ENCODE peak calls at places on chromosomes 16 and 17, in six cellular contexts. One of them, this sample, is unnamed.

GRCh38 chr17:78888911-78889496 is 14.0 kb downstream of the CEP295NL start:
- DNase-seq in HCT116: no peak
- DNase-seq in fibroblast of lung: no peak
- DNase-seq in heart right ventricle: no peak
- DNase-seq in upper lobe of right lung: no peak
- DNase-seq in GM23338: no peak
- DNase-seq in this sample: no peak

GRCh38 chr16:57998484-57998883 is 2.0 kb downstream of the ZNF319 start:
- DNase-seq in HCT116: no peak
- DNase-seq in fibroblast of lung: peak
- DNase-seq in heart right ventricle: peak
- DNase-seq in upper lobe of right lung: peak
- DNase-seq in GM23338: no peak
- DNase-seq in this sample: peak

GRCh38 chr16:27826893-27827289 is 236.6 kb downstream of the GSG1L start:
- DNase-seq in HCT116: no peak
- DNase-seq in fibroblast of lung: no peak
- DNase-seq in heart right ventricle: no peak
- DNase-seq in upper lobe of right lung: no peak
- DNase-seq in GM23338: no peak
- DNase-seq in this sample: no peak

GRCh38 chr17:58365185-58365979 is 13.4 kb upstream of the SUPT4H1 start:
- DNase-seq in HCT116: no peak
- DNase-seq in fibroblast of lung: no peak
- DNase-seq in heart right ventricle: no peak
- DNase-seq in upper lobe of right lung: no peak
- DNase-seq in GM23338: no peak
- DNase-seq in this sample: no peak

GRCh38 chr17:43832168-43832975 is 574 bp downstream of the MPP3 start:
- DNase-seq in HCT116: no peak
- DNase-seq in fibroblast of lung: peak
- DNase-seq in heart right ventricle: peak
- DNase-seq in upper lobe of right lung: peak
- DNase-seq in GM23338: peak
- DNase-seq in this sample: peak

GRCh38 chr16:49543315-49543946 is 169.8 kb downstream of the C16orf78 start:
- DNase-seq in HCT116: no peak
- DNase-seq in fibroblast of lung: no peak
- DNase-seq in heart right ventricle: no peak
- DNase-seq in upper lobe of right lung: no peak
- DNase-seq in GM23338: peak
- DNase-seq in this sample: no peak

GRCh38 chr17:64388961-64389565 is 1.6 kb downstream of the PECAM1 start:
- DNase-seq in HCT116: no peak
- DNase-seq in fibroblast of lung: no peak
- DNase-seq in heart right ventricle: no peak
- DNase-seq in upper lobe of right lung: peak
- DNase-seq in GM23338: no peak
- DNase-seq in this sample: no peak

GRCh38 chr17:77792626-77793025 is 165.9 kb upstream of the TNRC6C start:
- DNase-seq in HCT116: no peak
- DNase-seq in fibroblast of lung: no peak
- DNase-seq in heart right ventricle: no peak
- DNase-seq in upper lobe of right lung: no peak
- DNase-seq in GM23338: no peak
- DNase-seq in this sample: no peak

GRCh38 chr16:85139888-85140339 is 27.6 kb upstream of the CIBAR2 start:
- DNase-seq in HCT116: no peak
- DNase-seq in fibroblast of lung: no peak
- DNase-seq in heart right ventricle: no peak
- DNase-seq in upper lobe of right lung: no peak
- DNase-seq in GM23338: no peak
- DNase-seq in this sample: no peak

GRCh38 chr16:82088483-82088882 is 53.4 kb downstream of the HSD17B2 start:
- DNase-seq in HCT116: no peak
- DNase-seq in fibroblast of lung: no peak
- DNase-seq in heart right ventricle: no peak
- DNase-seq in upper lobe of right lung: no peak
- DNase-seq in GM23338: no peak
- DNase-seq in this sample: no peak
- H3K27ac ChIP-seq in HCT116: no peak
- H3K27ac ChIP-seq in fibroblast of lung: no peak
- H3K27ac ChIP-seq in heart right ventricle: no peak
- H3K27ac ChIP-seq in upper lobe of right lung: no peak
- H3K27ac ChIP-seq in GM23338: no peak
- H3K27ac ChIP-seq in this sample: no peak

GRCh38 chr17:73215414-73215813 is 22.6 kb downstream of the COG1 start:
- DNase-seq in HCT116: no peak
- DNase-seq in fibroblast of lung: no peak
- DNase-seq in heart right ventricle: no peak
- DNase-seq in upper lobe of right lung: no peak
- DNase-seq in GM23338: peak
- DNase-seq in this sample: no peak
- TF ChIP-seq CTCF in HCT116: no peak
- TF ChIP-seq CTCF in fibroblast of lung: no peak
- TF ChIP-seq CTCF in heart right ventricle: no peak
- TF ChIP-seq CTCF in upper lobe of right lung: no peak
- TF ChIP-seq CTCF in GM23338: peak
- TF ChIP-seq CTCF in this sample: no peak

GRCh38 chr16:89402962-89403361 is 87.4 kb downstream of the ANKRD11 start:
- DNase-seq in HCT116: no peak
- DNase-seq in fibroblast of lung: no peak
- DNase-seq in heart right ventricle: no peak
- DNase-seq in upper lobe of right lung: no peak
- DNase-seq in GM23338: no peak
- DNase-seq in this sample: no peak
- H3K27ac ChIP-seq in HCT116: no peak
- H3K27ac ChIP-seq in fibroblast of lung: no peak
- H3K27ac ChIP-seq in heart right ventricle: no peak
- H3K27ac ChIP-seq in upper lobe of right lung: no peak
- H3K27ac ChIP-seq in GM23338: peak
- H3K27ac ChIP-seq in this sample: peak

GRCh38 chr17:57332501-57332900 is 76.2 kb downstream of the MSI2 start:
- DNase-seq in HCT116: no peak
- DNase-seq in fibroblast of lung: no peak
- DNase-seq in heart right ventricle: no peak
- DNase-seq in upper lobe of right lung: no peak
- DNase-seq in GM23338: peak
- DNase-seq in this sample: no peak

GRCh38 chr17:57331423-57331822 is 75.1 kb downstream of the MSI2 start:
- DNase-seq in HCT116: no peak
- DNase-seq in fibroblast of lung: no peak
- DNase-seq in heart right ventricle: no peak
- DNase-seq in upper lobe of right lung: no peak
- DNase-seq in GM23338: no peak
- DNase-seq in this sample: no peak

GRCh38 chr17:57328109-57328882 is 72.0 kb downstream of the MSI2 start:
- DNase-seq in HCT116: no peak
- DNase-seq in fibroblast of lung: no peak
- DNase-seq in heart right ventricle: no peak
- DNase-seq in upper lobe of right lung: no peak
- DNase-seq in GM23338: no peak
- DNase-seq in this sample: no peak

GRCh38 chr17:57329380-57330214 is 73.3 kb downstream of the MSI2 start:
- DNase-seq in HCT116: no peak
- DNase-seq in fibroblast of lung: no peak
- DNase-seq in heart right ventricle: no peak
- DNase-seq in upper lobe of right lung: no peak
- DNase-seq in GM23338: no peak
- DNase-seq in this sample: no peak

DNA sequence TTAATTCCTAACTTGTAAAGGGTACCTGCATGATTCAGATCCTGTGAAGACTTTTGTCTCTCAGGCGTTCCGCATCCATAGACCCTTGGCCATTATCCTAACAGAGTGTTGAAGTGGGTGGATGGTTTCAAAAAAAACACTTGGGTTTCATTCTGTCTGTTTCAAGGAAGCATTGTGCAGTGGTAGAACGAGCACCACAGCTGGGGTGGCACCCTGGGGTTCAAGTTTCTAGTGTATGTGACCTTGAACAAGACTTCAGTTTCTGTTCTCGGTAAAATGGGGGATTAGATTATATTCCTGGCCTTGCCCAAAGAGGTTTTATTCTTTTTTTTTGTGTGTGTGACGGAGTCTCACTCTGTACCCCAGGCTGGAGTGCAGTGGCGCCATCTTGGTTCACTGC is 74.3 kb downstream of the MSI2 start:
- DNase-seq in HCT116: no peak
- DNase-seq in fibroblast of lung: no peak
- DNase-seq in heart right ventricle: no peak
- DNase-seq in upper lobe of right lung: no peak
- DNase-seq in GM23338: no peak
- DNase-seq in this sample: no peak
- TF ChIP-seq CTCF in HCT116: no peak
- TF ChIP-seq CTCF in fibroblast of lung: no peak
- TF ChIP-seq CTCF in heart right ventricle: no peak
- TF ChIP-seq CTCF in upper lobe of right lung: no peak
- TF ChIP-seq CTCF in GM23338: no peak
- TF ChIP-seq CTCF in this sample: no peak

GRCh38 chr17:46157443-46158107 is 35.7 kb downstream of the KANSL1 start:
- DNase-seq in HCT116: no peak
- DNase-seq in fibroblast of lung: peak
- DNase-seq in heart right ventricle: no peak
- DNase-seq in upper lobe of right lung: no peak
- DNase-seq in GM23338: no peak
- DNase-seq in this sample: no peak
- H3K27ac ChIP-seq in HCT116: no peak
- H3K27ac ChIP-seq in fibroblast of lung: no peak
- H3K27ac ChIP-seq in heart right ventricle: peak
- H3K27ac ChIP-seq in upper lobe of right lung: peak
- H3K27ac ChIP-seq in GM23338: no peak
- H3K27ac ChIP-seq in this sample: no peak

GRCh38 chr17:385195-385835 is 32.7 kb upstream of the RPH3AL start:
- DNase-seq in HCT116: no peak
- DNase-seq in fibroblast of lung: peak
- DNase-seq in heart right ventricle: peak
- DNase-seq in upper lobe of right lung: peak
- DNase-seq in GM23338: peak
- DNase-seq in this sample: peak
- TF ChIP-seq CTCF in HCT116: no peak
- TF ChIP-seq CTCF in fibroblast of lung: no peak
- TF ChIP-seq CTCF in heart right ventricle: no peak
- TF ChIP-seq CTCF in upper lobe of right lung: peak
- TF ChIP-seq CTCF in GM23338: no peak
- TF ChIP-seq CTCF in this sample: no peak

DNA sequence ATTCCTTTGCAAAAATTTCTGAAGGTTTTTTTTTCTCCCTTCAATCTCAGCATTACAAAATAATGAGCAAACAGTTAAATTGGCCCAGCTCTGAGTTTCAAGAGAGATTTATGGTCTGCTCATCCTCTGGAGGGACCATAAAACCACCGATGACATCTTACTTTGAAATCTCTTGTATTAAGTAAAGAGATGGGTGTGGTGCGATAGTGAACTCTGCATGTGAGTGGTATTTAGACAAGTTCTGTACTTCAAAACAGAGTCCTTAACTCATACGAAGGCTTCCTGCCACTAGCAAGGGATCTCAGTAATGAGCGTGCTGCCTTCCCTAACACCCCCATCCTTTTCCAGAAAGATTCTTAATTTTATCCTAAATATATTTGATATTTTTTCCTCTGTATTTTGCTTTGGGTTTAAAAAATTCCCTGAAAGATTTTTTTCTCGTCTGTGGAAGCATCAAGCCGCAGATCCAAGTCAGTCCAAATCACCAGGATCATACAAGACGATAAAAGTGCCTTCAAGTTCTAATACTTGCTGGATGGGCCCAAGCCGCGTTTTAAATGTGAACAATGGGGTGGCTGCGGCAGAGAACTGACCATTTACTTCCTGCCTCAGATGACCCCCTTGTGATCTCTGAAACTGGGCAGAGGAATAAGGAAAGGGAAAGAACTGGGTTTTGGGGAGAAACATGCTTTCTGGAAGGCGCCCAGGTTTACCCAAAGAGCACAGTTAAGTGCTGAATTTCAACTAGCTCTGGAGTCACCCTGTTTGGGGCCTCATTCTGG is 1.9 kb downstream of the FAM20A start:
- DNase-seq in HCT116: no peak
- DNase-seq in fibroblast of lung: no peak
- DNase-seq in heart right ventricle: no peak
- DNase-seq in upper lobe of right lung: no peak
- DNase-seq in GM23338: peak
- DNase-seq in this sample: no peak
- H3K27ac ChIP-seq in HCT116: no peak
- H3K27ac ChIP-seq in fibroblast of lung: no peak
- H3K27ac ChIP-seq in heart right ventricle: peak
- H3K27ac ChIP-seq in upper lobe of right lung: peak
- H3K27ac ChIP-seq in GM23338: no peak
- H3K27ac ChIP-seq in this sample: peak